ENCODE peak calls at places on chromosomes 13 and 19, in eight cellular contexts. One of them, this sample, is unnamed. For H3K27me3, the result is how much of the 10 kb centered on the place peaks cover.

GRCh38 chr19:51621178-51621577 is 9.0 kb downstream of the SIGLEC5 start:
- DNase-seq in upper lobe of right lung: no peak
- DNase-seq in IMR-90: no peak
- DNase-seq in PC-3: no peak
- DNase-seq in AG04450: no peak
- DNase-seq in hepatocyte: no peak
- DNase-seq in breast epithelium: no peak
- DNase-seq in CD4-positive, CD25-positive, alpha-beta regulatory T cell: no peak
- DNase-seq in this sample: no peak

GRCh38 chr19:10603084-10603872 is 16.2 kb upstream of the AP1M2 start:
- DNase-seq in upper lobe of right lung: peak
- DNase-seq in hepatocyte: peak
- DNase-seq in IMR-90: no peak
- DNase-seq in breast epithelium: peak
- DNase-seq in AG04450: no peak
- DNase-seq in PC-3: no peak
- DNase-seq in CD4-positive, CD25-positive, alpha-beta regulatory T cell: peak
- DNase-seq in this sample: peak

GRCh38 chr19:40661616-40662015 is 28.8 kb downstream of the NUMBL start:
- DNase-seq in hepatocyte: no peak
- DNase-seq in IMR-90: no peak
- DNase-seq in upper lobe of right lung: no peak
- DNase-seq in PC-3: no peak
- DNase-seq in breast epithelium: no peak
- DNase-seq in AG04450: no peak
- DNase-seq in CD4-positive, CD25-positive, alpha-beta regulatory T cell: no peak
- DNase-seq in this sample: no peak

GRCh38 chr13:79485014-79485441 is 4.1 kb downstream of the NDFIP2 start:
- DNase-seq in CD4-positive, CD25-positive, alpha-beta regulatory T cell: no peak
- DNase-seq in upper lobe of right lung: no peak
- DNase-seq in AG04450: peak
- DNase-seq in breast epithelium: no peak
- DNase-seq in IMR-90: peak
- DNase-seq in PC-3: peak
- DNase-seq in hepatocyte: peak
- DNase-seq in this sample: no peak

GRCh38 chr13:85241045-85241444 is 558.2 kb downstream of the SLITRK6 start:
- DNase-seq in PC-3: peak
- DNase-seq in AG04450: peak
- DNase-seq in hepatocyte: no peak
- DNase-seq in upper lobe of right lung: no peak
- DNase-seq in CD4-positive, CD25-positive, alpha-beta regulatory T cell: no peak
- DNase-seq in IMR-90: peak
- DNase-seq in breast epithelium: no peak
- DNase-seq in this sample: no peak

GRCh38 chr19:11130824-11131455 is 24.6 kb downstream of the SPC24 start:
- DNase-seq in IMR-90: peak
- DNase-seq in CD4-positive, CD25-positive, alpha-beta regulatory T cell: peak
- DNase-seq in hepatocyte: peak
- DNase-seq in AG04450: peak
- DNase-seq in PC-3: peak
- DNase-seq in upper lobe of right lung: peak
- DNase-seq in breast epithelium: peak
- DNase-seq in this sample: peak

GRCh38 chr19:20244356-20244755 is 77.3 kb downstream of the ZNF486 start:
- DNase-seq in AG04450: no peak
- DNase-seq in IMR-90: no peak
- DNase-seq in hepatocyte: no peak
- DNase-seq in upper lobe of right lung: no peak
- DNase-seq in CD4-positive, CD25-positive, alpha-beta regulatory T cell: peak
- DNase-seq in PC-3: no peak
- DNase-seq in breast epithelium: no peak
- DNase-seq in this sample: no peak

GRCh38 chr13:98856983-98857382 is 104.5 kb upstream of the SLC15A1 start:
- DNase-seq in IMR-90: no peak
- DNase-seq in breast epithelium: peak
- DNase-seq in hepatocyte: no peak
- DNase-seq in PC-3: no peak
- DNase-seq in upper lobe of right lung: no peak
- DNase-seq in CD4-positive, CD25-positive, alpha-beta regulatory T cell: no peak
- DNase-seq in AG04450: no peak
- DNase-seq in this sample: no peak

GRCh38 chr13:25659091-25659502 is 287.3 kb downstream of the ATP8A2 start:
- DNase-seq in upper lobe of right lung: no peak
- DNase-seq in PC-3: peak
- DNase-seq in AG04450: no peak
- DNase-seq in hepatocyte: peak
- DNase-seq in IMR-90: no peak
- DNase-seq in CD4-positive, CD25-positive, alpha-beta regulatory T cell: no peak
- DNase-seq in breast epithelium: peak
- DNase-seq in this sample: no peak

GRCh38 chr13:112144616-112145220 is 77.8 kb downstream of the SOX1 start:
- DNase-seq in upper lobe of right lung: peak
- DNase-seq in IMR-90: no peak
- DNase-seq in PC-3: no peak
- DNase-seq in CD4-positive, CD25-positive, alpha-beta regulatory T cell: no peak
- DNase-seq in breast epithelium: no peak
- DNase-seq in AG04450: no peak
- DNase-seq in hepatocyte: no peak
- DNase-seq in this sample: no peak

GRCh38 chr19:18939922-18940775 is 868 bp downstream of the HOMER3 start:
- DNase-seq in AG04450: no peak
- DNase-seq in upper lobe of right lung: peak
- DNase-seq in CD4-positive, CD25-positive, alpha-beta regulatory T cell: no peak
- DNase-seq in breast epithelium: no peak
- DNase-seq in PC-3: peak
- DNase-seq in IMR-90: peak
- DNase-seq in hepatocyte: peak
- DNase-seq in this sample: no peak

GRCh38 chr13:102913924-102914628 is 68.2 kb downstream of the ERCC5 start:
- DNase-seq in PC-3: peak
- DNase-seq in breast epithelium: peak
- DNase-seq in CD4-positive, CD25-positive, alpha-beta regulatory T cell: no peak
- DNase-seq in IMR-90: peak
- DNase-seq in upper lobe of right lung: no peak
- DNase-seq in hepatocyte: no peak
- DNase-seq in AG04450: no peak
- DNase-seq in this sample: no peak

GRCh38 chr13:93098972-93099371 is 127.6 kb upstream of the GPC6 start:
- DNase-seq in upper lobe of right lung: no peak
- DNase-seq in CD4-positive, CD25-positive, alpha-beta regulatory T cell: no peak
- DNase-seq in AG04450: no peak
- DNase-seq in hepatocyte: peak
- DNase-seq in breast epithelium: no peak
- DNase-seq in PC-3: no peak
- DNase-seq in IMR-90: no peak
- DNase-seq in this sample: peak

GRCh38 chr13:111370147-111370546 is 49.7 kb downstream of the TEX29 start:
- DNase-seq in hepatocyte: no peak
- DNase-seq in CD4-positive, CD25-positive, alpha-beta regulatory T cell: no peak
- DNase-seq in IMR-90: no peak
- DNase-seq in breast epithelium: no peak
- DNase-seq in PC-3: no peak
- DNase-seq in upper lobe of right lung: no peak
- DNase-seq in AG04450: no peak
- DNase-seq in this sample: no peak

GRCh38 chr19:17555929-17556813 is 722 bp downstream of the COLGALT1 start:
- DNase-seq in breast epithelium: no peak
- DNase-seq in CD4-positive, CD25-positive, alpha-beta regulatory T cell: no peak
- DNase-seq in IMR-90: peak
- DNase-seq in upper lobe of right lung: peak
- DNase-seq in AG04450: no peak
- DNase-seq in hepatocyte: peak
- DNase-seq in PC-3: peak
- DNase-seq in this sample: peak

DNA sequence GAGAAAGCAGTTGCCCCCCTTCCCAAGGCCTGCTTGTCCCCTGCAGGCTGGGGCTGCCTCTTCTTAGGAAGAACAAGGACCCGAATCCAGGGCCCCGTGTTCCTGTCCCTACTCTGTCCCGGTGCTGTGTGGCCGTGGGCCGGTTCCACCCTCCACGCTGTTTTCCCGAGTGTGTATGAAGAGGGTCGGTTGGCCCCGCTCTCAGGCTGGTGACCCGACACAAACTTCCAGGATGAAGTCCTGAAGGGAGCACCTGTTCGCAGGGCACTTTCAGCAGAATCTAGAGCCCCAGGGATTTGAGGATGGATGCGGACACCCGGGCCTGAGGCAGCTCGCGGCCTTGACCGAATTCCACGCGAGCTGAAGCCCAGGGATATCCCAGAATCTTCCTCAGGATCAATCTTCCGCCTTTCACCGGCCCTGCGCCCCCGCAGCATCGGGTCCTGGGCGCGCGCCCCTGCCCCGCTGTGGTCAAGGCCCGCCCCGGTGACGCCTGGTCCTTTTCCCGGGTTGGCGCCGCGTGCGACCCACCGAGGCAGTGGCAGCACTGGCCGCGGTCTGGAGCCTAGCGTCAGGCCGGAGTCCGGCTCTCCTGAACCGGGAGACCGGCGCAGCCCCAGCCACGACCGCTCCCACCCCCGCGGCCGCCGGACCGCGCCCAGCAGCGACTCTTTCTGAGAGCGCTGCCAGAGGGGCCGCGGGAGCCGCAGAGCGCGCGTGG is 528 bp upstream of the CHST8 start:
- DNase-seq in hepatocyte: no peak
- DNase-seq in breast epithelium: no peak
- DNase-seq in PC-3: no peak
- DNase-seq in AG04450: no peak
- DNase-seq in CD4-positive, CD25-positive, alpha-beta regulatory T cell: no peak
- DNase-seq in IMR-90: no peak
- DNase-seq in upper lobe of right lung: no peak
- DNase-seq in this sample: no peak
- H3K27me3 ChIP-seq in hepatocyte: half or more
- H3K27me3 ChIP-seq in breast epithelium: under half
- H3K27me3 ChIP-seq in PC-3: under half
- H3K27me3 ChIP-seq in AG04450: under half
- H3K27me3 ChIP-seq in CD4-positive, CD25-positive, alpha-beta regulatory T cell: under half
- H3K27me3 ChIP-seq in IMR-90: under half
- H3K27me3 ChIP-seq in upper lobe of right lung: under half
- H3K27me3 ChIP-seq in this sample: under half

GRCh38 chr19:1471514-1472107 is 7.4 kb downstream of the C19orf25 start:
- DNase-seq in hepatocyte: no peak
- DNase-seq in upper lobe of right lung: no peak
- DNase-seq in IMR-90: no peak
- DNase-seq in AG04450: no peak
- DNase-seq in PC-3: peak
- DNase-seq in CD4-positive, CD25-positive, alpha-beta regulatory T cell: peak
- DNase-seq in breast epithelium: no peak
- DNase-seq in this sample: peak
- H3K27me3 ChIP-seq in hepatocyte: half or more
- H3K27me3 ChIP-seq in upper lobe of right lung: half or more
- H3K27me3 ChIP-seq in IMR-90: half or more
- H3K27me3 ChIP-seq in AG04450: half or more
- H3K27me3 ChIP-seq in PC-3: under half
- H3K27me3 ChIP-seq in CD4-positive, CD25-positive, alpha-beta regulatory T cell: under half
- H3K27me3 ChIP-seq in breast epithelium: under half
- H3K27me3 ChIP-seq in this sample: under half

DNA sequence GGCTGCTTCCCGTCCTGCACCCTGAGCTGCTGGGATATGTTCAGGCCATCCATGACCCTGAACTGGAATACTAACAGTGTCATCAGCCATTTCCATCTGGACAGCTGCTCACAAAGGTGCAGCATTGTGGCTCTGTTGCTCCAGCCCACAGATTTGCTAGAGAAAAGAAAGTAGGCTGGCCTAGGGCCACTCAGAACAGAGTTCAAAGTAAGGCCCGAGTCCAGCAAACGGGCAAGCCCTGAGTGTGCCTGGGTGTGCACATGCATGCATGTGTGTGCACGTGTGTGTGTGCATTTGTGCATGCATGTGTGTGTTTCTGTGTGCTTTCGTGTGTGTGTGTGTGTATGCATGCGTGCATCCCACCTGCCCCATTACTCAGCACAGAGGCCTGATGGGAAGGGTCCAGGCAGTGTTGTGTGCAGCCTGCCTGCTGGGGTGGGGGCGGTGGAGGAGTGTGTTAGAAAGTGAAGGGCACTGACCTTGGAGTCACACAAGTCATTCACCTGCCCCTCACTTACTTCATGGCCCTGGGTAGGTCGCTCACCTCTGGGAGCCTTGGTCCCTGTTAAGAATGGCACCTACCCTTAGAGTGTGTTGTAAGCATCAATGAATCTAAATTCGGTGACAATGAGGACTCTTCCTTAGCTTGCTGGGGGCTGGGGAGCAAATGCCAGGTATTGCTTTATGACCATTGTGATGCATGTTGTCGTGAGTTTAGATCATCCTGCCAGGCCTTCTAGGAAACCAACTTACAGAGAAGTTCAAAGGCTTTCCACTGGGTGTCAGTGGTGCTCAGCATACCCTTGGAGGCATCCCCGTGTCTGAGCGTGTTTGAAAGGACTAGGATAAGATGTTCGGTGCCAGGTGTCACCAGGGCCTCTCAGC is 53.2 kb downstream of the GPR12 start:
- DNase-seq in IMR-90: peak
- DNase-seq in AG04450: peak
- DNase-seq in breast epithelium: no peak
- DNase-seq in CD4-positive, CD25-positive, alpha-beta regulatory T cell: peak
- DNase-seq in hepatocyte: peak
- DNase-seq in PC-3: peak
- DNase-seq in upper lobe of right lung: no peak
- DNase-seq in this sample: no peak
- H3K27me3 ChIP-seq in IMR-90: under half
- H3K27me3 ChIP-seq in AG04450: under half
- H3K27me3 ChIP-seq in breast epithelium: under half
- H3K27me3 ChIP-seq in CD4-positive, CD25-positive, alpha-beta regulatory T cell: under half
- H3K27me3 ChIP-seq in hepatocyte: under half
- H3K27me3 ChIP-seq in PC-3: under half
- H3K27me3 ChIP-seq in upper lobe of right lung: under half
- H3K27me3 ChIP-seq in this sample: under half

DNA sequence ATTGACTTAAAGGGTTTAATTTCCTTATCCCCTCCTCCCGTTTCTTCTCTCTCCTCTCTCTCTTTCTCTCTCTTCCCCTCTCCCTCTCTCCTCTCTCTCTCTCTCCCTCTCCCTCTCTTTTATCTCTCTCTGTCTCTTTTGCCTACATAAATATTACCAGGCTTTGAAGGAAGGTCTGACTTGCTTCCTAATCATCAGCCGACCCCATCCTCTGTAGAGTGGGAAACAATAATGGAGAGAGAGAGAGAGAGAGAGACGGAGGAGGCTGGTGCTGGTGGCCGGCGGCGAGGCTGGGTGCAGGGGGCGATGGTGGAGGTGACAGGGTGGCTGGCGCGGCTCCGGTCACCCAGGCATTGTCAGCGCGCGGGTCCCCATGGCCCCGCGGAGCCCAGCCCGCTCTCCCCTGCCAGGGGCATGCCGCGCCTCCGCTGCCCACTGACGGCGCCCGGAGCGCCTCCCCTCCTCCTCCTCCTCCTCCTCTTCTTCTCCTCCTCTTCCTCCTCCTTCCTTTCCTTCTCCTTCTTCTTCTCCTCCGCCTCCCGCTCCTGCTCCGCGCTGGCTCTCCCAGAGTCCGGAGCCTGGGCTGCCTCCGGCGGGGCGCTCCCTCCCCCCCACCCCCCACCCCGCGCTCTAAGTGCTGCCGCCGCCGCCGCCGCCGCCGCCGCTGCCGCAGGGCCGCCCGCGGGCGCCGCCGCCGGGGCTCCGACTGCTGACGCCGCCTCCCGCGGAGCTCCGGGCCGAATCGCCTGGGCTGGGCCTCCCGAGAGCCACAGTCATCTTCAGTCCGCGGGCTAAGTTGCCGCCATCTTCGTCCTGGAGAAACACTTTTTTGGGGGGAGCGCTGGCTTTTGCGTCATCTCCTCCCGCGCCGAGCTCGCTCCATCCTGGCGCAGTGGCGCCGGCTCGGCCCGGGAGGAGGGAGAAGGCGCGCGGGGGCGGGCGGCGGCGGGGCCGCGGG is 348.4 kb downstream of the LIG4 start:
- DNase-seq in upper lobe of right lung: peak
- DNase-seq in breast epithelium: no peak
- DNase-seq in PC-3: peak
- DNase-seq in IMR-90: peak
- DNase-seq in hepatocyte: peak
- DNase-seq in AG04450: no peak
- DNase-seq in CD4-positive, CD25-positive, alpha-beta regulatory T cell: no peak
- DNase-seq in this sample: no peak
- H3K27me3 ChIP-seq in upper lobe of right lung: half or more
- H3K27me3 ChIP-seq in breast epithelium: under half
- H3K27me3 ChIP-seq in PC-3: under half
- H3K27me3 ChIP-seq in IMR-90: under half
- H3K27me3 ChIP-seq in hepatocyte: under half
- H3K27me3 ChIP-seq in AG04450: under half
- H3K27me3 ChIP-seq in CD4-positive, CD25-positive, alpha-beta regulatory T cell: under half
- H3K27me3 ChIP-seq in this sample: under half

This sample was measured in pancreas.